ENCODE peak calls at places on chromosomes 16 and 17, in five cellular contexts. One of them, this sample, is unnamed.

GRCh38 chr17:50311112-50311460 is 34.8 kb upstream of the XYLT2 start:
- DNase-seq in mammary epithelial cell: no peak
- DNase-seq in GM23338: no peak
- DNase-seq in GM23248: no peak
- DNase-seq in osteoblast: no peak
- DNase-seq in this sample: no peak

GRCh38 chr17:18921912-18922451 is 30.0 kb upstream of the SLC5A10 start:
- DNase-seq in osteoblast: peak; percentile 79
- DNase-seq in GM23248: no peak
- DNase-seq in mammary epithelial cell: no peak
- DNase-seq in GM23338: no peak
- DNase-seq in this sample: peak; percentile 5

GRCh38 chr17:37176683-37177082 is 199.1 kb upstream of the C17orf78 start:
- DNase-seq in GM23248: peak; percentile 61
- DNase-seq in mammary epithelial cell: peak; percentile 71
- DNase-seq in osteoblast: peak; percentile 42
- DNase-seq in GM23338: no peak
- DNase-seq in this sample: no peak

GRCh38 chr17:5286846-5287245 is 4.8 kb downstream of the RABEP1 start:
- DNase-seq in osteoblast: no peak
- DNase-seq in mammary epithelial cell: no peak
- DNase-seq in GM23338: peak; percentile 49
- DNase-seq in GM23248: no peak
- DNase-seq in this sample: no peak

GRCh38 chr16:86316967-86317616 is 193.2 kb upstream of the FOXF1 start:
- DNase-seq in GM23338: peak; percentile 42
- DNase-seq in GM23248: no peak
- DNase-seq in osteoblast: peak; percentile 42
- DNase-seq in mammary epithelial cell: no peak
- DNase-seq in this sample: no peak

GRCh38 chr17:10099051-10099571 is 99.3 kb downstream of the GAS7 start:
- DNase-seq in osteoblast: peak; percentile 30
- DNase-seq in mammary epithelial cell: no peak
- DNase-seq in GM23248: peak; percentile 96
- DNase-seq in GM23338: no peak
- DNase-seq in this sample: no peak

GRCh38 chr17:28258347-28258887 is 60.6 kb upstream of the TMEM97 start:
- DNase-seq in mammary epithelial cell: no peak
- DNase-seq in GM23248: no peak
- DNase-seq in osteoblast: no peak
- DNase-seq in GM23338: no peak
- DNase-seq in this sample: no peak

GRCh38 chr16:56411123-56411522 is 14.2 kb downstream of the AMFR start:
- DNase-seq in GM23338: no peak
- DNase-seq in mammary epithelial cell: no peak
- DNase-seq in osteoblast: no peak
- DNase-seq in GM23248: no peak
- DNase-seq in this sample: no peak

GRCh38 chr16:1545044-1545736 is 11.7 kb downstream of the TMEM204 start:
- DNase-seq in osteoblast: no peak
- DNase-seq in mammary epithelial cell: no peak
- DNase-seq in GM23338: no peak
- DNase-seq in GM23248: no peak
- DNase-seq in this sample: no peak

GRCh38 chr16:79997257-79997656 is 396.7 kb upstream of the MAF start:
- DNase-seq in GM23248: peak; percentile 52
- DNase-seq in GM23338: peak; percentile 60
- DNase-seq in mammary epithelial cell: no peak
- DNase-seq in osteoblast: no peak
- DNase-seq in this sample: no peak

GRCh38 chr16:77214411-77215138 is 15.4 kb downstream of the SYCE1L start:
- DNase-seq in mammary epithelial cell: no peak
- DNase-seq in osteoblast: no peak
- DNase-seq in GM23338: no peak
- DNase-seq in GM23248: no peak
- DNase-seq in this sample: no peak

GRCh38 chr16:11142261-11142630 is 113.8 kb downstream of the SOCS1 start:
- DNase-seq in GM23338: no peak
- DNase-seq in GM23248: no peak
- DNase-seq in osteoblast: no peak
- DNase-seq in mammary epithelial cell: no peak
- DNase-seq in this sample: no peak

GRCh38 chr17:65359016-65359415 is 202.4 kb downstream of the AXIN2 start:
- DNase-seq in mammary epithelial cell: peak; percentile 83
- DNase-seq in GM23248: peak; percentile 92
- DNase-seq in osteoblast: peak; percentile 77
- DNase-seq in GM23338: no peak
- DNase-seq in this sample: no peak

GRCh38 chr16:25679468-25680010 is 12.2 kb upstream of the HS3ST4 start:
- DNase-seq in mammary epithelial cell: no peak
- DNase-seq in GM23338: peak; percentile 8
- DNase-seq in GM23248: no peak
- DNase-seq in osteoblast: no peak
- DNase-seq in this sample: no peak

GRCh38 chr17:45942284-45942683 is 47.9 kb downstream of the MAPT start:
- DNase-seq in mammary epithelial cell: no peak
- DNase-seq in osteoblast: no peak
- DNase-seq in GM23338: peak; percentile 49
- DNase-seq in GM23248: peak; percentile 56
- DNase-seq in this sample: no peak

GRCh38 chr16:85608515-85608885 is 4.6 kb upstream of the GSE1 start:
- DNase-seq in GM23248: no peak
- DNase-seq in GM23338: no peak
- DNase-seq in osteoblast: no peak
- DNase-seq in mammary epithelial cell: no peak
- DNase-seq in this sample: no peak

GRCh38 chr16:23131841-23132576 is 17.2 kb downstream of the USP31 start:
- DNase-seq in GM23338: no peak
- DNase-seq in GM23248: peak; percentile 56
- DNase-seq in osteoblast: no peak
- DNase-seq in mammary epithelial cell: no peak
- DNase-seq in this sample: no peak

GRCh38 chr16:1634541-1634940 is 22.4 kb downstream of the CRAMP1 start:
- DNase-seq in GM23248: no peak
- DNase-seq in GM23338: no peak
- DNase-seq in mammary epithelial cell: no peak
- DNase-seq in osteoblast: peak; percentile 15
- DNase-seq in this sample: no peak

GRCh38 chr17:10197721-10198508 is 491 bp downstream of the GAS7 start:
- DNase-seq in GM23338: peak; percentile 54
- DNase-seq in osteoblast: no peak
- DNase-seq in mammary epithelial cell: no peak
- DNase-seq in GM23248: peak; percentile 54
- DNase-seq in this sample: no peak

GRCh38 chr16:74169687-74170522 is 126.7 kb upstream of the PSMD7 start:
- DNase-seq in GM23248: peak; percentile 14
- DNase-seq in mammary epithelial cell: no peak
- DNase-seq in osteoblast: no peak
- DNase-seq in GM23338: no peak
- DNase-seq in this sample: no peak

GRCh38 chr17:288802-289356 is 63.7 kb downstream of the RPH3AL start:
- DNase-seq in osteoblast: peak; percentile 59
- DNase-seq in GM23338: no peak
- DNase-seq in GM23248: no peak
- DNase-seq in mammary epithelial cell: no peak
- DNase-seq in this sample: no peak

GRCh38 chr17:72097144-72097543 is 23.7 kb upstream of the SOX9 start:
- DNase-seq in mammary epithelial cell: peak; percentile 89
- DNase-seq in GM23248: peak; percentile 50
- DNase-seq in osteoblast: no peak
- DNase-seq in GM23338: no peak
- DNase-seq in this sample: no peak

GRCh38 chr17:28563475-28563874 is 7.8 kb downstream of the PIGS start:
- DNase-seq in mammary epithelial cell: no peak
- DNase-seq in osteoblast: no peak
- DNase-seq in GM23338: no peak
- DNase-seq in GM23248: peak; percentile 13
- DNase-seq in this sample: no peak

GRCh38 chr17:76268015-76268749 is 3.0 kb downstream of the UBALD2 start:
- DNase-seq in GM23338: peak; percentile 56
- DNase-seq in GM23248: peak; percentile 90
- DNase-seq in mammary epithelial cell: peak; percentile 87
- DNase-seq in osteoblast: peak; percentile 96
- DNase-seq in this sample: peak; percentile 49

GRCh38 chr17:43732961-43733360 is 25.6 kb downstream of the SOST start:
- DNase-seq in GM23338: peak; percentile 73
- DNase-seq in mammary epithelial cell: peak; percentile 82
- DNase-seq in osteoblast: no peak
- DNase-seq in GM23248: peak; percentile 91
- DNase-seq in this sample: peak; percentile 30

GRCh38 chr17:38915639-38915995 is 9.8 kb upstream of the LASP1NB start:
- DNase-seq in GM23338: no peak
- DNase-seq in mammary epithelial cell: no peak
- DNase-seq in GM23248: no peak
- DNase-seq in osteoblast: no peak
- DNase-seq in this sample: no peak

GRCh38 chr17:30225919-30226553 is 9.5 kb downstream of the SLC6A4 start:
- DNase-seq in GM23248: no peak
- DNase-seq in GM23338: no peak
- DNase-seq in mammary epithelial cell: no peak
- DNase-seq in osteoblast: no peak
- DNase-seq in this sample: no peak

GRCh38 chr16:87178177-87178863 is 138.9 kb downstream of the C16orf95 start:
- DNase-seq in osteoblast: no peak
- DNase-seq in GM23338: peak; percentile 35
- DNase-seq in mammary epithelial cell: no peak
- DNase-seq in GM23248: no peak
- DNase-seq in this sample: no peak

GRCh38 chr17:78925662-78926555 is 722 bp upstream of the TIMP2 start:
- DNase-seq in osteoblast: peak; percentile 99
- DNase-seq in GM23338: peak; percentile 61
- DNase-seq in GM23248: peak; percentile 96
- DNase-seq in mammary epithelial cell: no peak
- DNase-seq in this sample: no peak

DNA sequence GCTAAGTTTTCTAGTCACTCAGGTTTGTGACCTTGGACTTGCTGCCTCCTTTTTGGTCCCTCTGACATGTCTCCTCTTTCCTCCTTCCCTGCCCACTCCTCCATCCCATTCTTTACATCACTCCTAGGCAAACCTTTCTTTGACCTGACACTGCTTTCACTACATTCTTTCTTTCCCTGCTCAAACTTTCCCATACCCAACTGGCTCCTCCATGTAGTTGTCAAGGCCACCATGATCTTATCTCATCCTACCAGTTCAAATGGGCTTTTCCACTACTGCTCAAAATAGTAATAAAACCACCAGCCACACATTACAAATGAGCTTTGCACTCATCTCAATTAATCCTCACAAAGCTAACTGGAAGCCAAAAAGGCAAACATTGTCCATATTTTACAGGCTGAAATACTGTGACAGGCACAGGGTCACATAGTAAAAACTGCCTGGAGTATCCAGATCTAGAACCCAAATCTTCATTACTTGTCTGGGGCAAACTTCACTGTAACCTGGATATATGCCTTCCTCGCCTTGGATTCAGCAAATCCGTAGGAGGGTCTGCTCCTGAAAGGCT is 14.4 kb downstream of the MRPS23 start:
- DNase-seq in GM23338: no peak
- DNase-seq in osteoblast: no peak
- DNase-seq in GM23248: no peak
- DNase-seq in mammary epithelial cell: no peak
- DNase-seq in this sample: no peak
- H3K4me1 ChIP-seq in GM23338: peaks cover 15% of the 10 kb centered on the region
- H3K4me1 ChIP-seq in osteoblast: peaks cover 11% of the 10 kb centered on the region
- H3K4me1 ChIP-seq in GM23248: peaks cover 9% of the 10 kb centered on the region
- H3K4me1 ChIP-seq in mammary epithelial cell: peaks cover 4% of the 10 kb centered on the region
- H3K4me1 ChIP-seq in this sample: peaks cover 8% of the 10 kb centered on the region

DNA sequence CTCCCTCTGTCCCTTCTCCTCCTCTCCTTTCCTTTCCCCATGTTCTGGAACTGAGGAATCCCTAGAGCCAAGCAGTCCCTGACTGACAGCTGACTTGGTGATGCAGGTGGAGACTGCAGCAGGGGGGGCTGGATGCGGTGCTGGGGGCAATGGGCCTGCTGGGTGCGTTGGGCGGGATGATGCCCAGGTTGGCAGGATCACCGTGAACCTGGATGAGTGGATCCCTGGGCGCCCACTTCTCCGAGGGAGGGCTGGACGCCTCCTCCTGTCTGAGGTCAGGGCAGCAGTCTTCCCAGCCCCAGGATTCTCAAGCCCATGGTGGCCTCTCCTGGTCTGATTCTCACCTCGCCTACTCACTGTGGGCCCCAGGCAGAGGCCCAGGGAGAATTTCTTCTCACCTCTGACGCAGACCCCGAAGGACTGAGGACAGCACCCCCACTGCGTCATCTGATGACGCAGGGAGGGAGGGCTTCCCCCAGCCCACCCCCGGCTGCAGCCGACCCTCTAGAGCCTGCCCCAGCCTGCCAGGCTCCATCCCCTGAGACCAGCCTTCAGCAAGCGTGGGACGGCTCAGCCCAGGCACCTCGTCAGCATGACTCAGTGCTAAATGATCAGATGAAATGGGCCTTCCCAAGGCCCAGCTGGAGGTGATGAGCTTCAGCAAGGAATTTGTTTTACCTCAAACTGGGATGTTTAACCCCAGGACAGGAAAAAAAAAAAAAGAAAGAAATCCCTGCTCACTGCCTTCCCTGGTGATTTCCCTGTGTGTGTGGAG is 188.0 kb upstream of the TNRC6C start:
- DNase-seq in osteoblast: peak; percentile 99
- DNase-seq in GM23338: no peak
- DNase-seq in GM23248: peak; percentile 93
- DNase-seq in mammary epithelial cell: peak; percentile 4
- DNase-seq in this sample: no peak
- H2AFZ ChIP-seq in osteoblast: no peak overlapping the region
- H2AFZ ChIP-seq in GM23338: no peak overlapping the region
- H2AFZ ChIP-seq in GM23248: no peak overlapping the region
- H2AFZ ChIP-seq in mammary epithelial cell: no peak overlapping the region
- H2AFZ ChIP-seq in this sample: no peak overlapping the region

GRCh38 chr17:82319619-82320062 is 2.2 kb upstream of the CD7 start:
- DNase-seq in GM23248: no peak
- DNase-seq in GM23338: no peak
- DNase-seq in osteoblast: peak; percentile 81
- DNase-seq in mammary epithelial cell: no peak
- DNase-seq in this sample: no peak
- H3K4me1 ChIP-seq in GM23248: no peaks in the 10 kb centered on the region
- H3K4me1 ChIP-seq in GM23338: no peaks in the 10 kb centered on the region
- H3K4me1 ChIP-seq in osteoblast: no peaks in the 10 kb centered on the region
- H3K4me1 ChIP-seq in mammary epithelial cell: peaks cover 10% of the 10 kb centered on the region
- H3K4me1 ChIP-seq in this sample: peaks cover 1% of the 10 kb centered on the region

DNA sequence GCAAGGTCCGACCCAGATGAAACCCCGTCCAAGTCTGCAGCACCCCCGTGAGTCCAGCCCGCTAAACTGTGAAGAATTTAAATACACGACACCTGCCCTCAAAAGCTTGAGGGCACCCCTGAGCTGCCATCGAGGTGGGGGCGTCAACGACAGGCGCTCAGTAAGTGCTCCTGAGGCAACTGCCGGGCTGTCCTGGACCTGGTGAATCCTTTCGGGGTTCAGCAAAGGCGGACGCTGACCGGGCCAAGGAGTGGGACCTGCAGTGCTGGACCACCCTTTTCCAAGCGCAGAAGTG is 512 bp upstream of the ENDOV start:
- DNase-seq in GM23248: no peak
- DNase-seq in GM23338: no peak
- DNase-seq in mammary epithelial cell: no peak
- DNase-seq in osteoblast: peak; percentile 50
- DNase-seq in this sample: no peak
- H2AFZ ChIP-seq in GM23248: peak overlapping the region; percentile 79
- H2AFZ ChIP-seq in GM23338: peak overlapping the region; percentile 98
- H2AFZ ChIP-seq in mammary epithelial cell: peak overlapping the region; percentile 95
- H2AFZ ChIP-seq in osteoblast: peak overlapping the region; percentile 97
- H2AFZ ChIP-seq in this sample: peak overlapping the region; percentile 95

This sample was measured in keratinocyte.